ENCODE peak calls at places on chromosomes 3 and 15, in six cellular contexts. One of them, this sample, is unnamed. For H3K27me3, the result is how much of the 10 kb centered on the place peaks cover.

GRCh38 chr3:144840866-144841265 is 869.2 kb downstream of the DIPK2A start:
- DNase-seq in tibial artery: no peak
- DNase-seq in tibial nerve: no peak
- DNase-seq in body of pancreas: no peak
- DNase-seq in BJ: no peak
- DNase-seq in stomach: no peak
- DNase-seq in this sample: no peak

GRCh38 chr3:51958603-51959521 is 3.7 kb downstream of the GPR62 start:
- DNase-seq in tibial artery: no peak
- DNase-seq in tibial nerve: no peak
- DNase-seq in body of pancreas: no peak
- DNase-seq in BJ: no peak
- DNase-seq in stomach: no peak
- DNase-seq in this sample: no peak

GRCh38 chr3:124981472-124981871 is 46.9 kb upstream of the MUC13 start:
- DNase-seq in tibial artery: no peak
- DNase-seq in tibial nerve: no peak
- DNase-seq in body of pancreas: no peak
- DNase-seq in BJ: no peak
- DNase-seq in stomach: no peak
- DNase-seq in this sample: no peak

GRCh38 chr3:167350245-167350862 is 29.7 kb downstream of the ZBBX start:
- DNase-seq in tibial artery: no peak
- DNase-seq in tibial nerve: no peak
- DNase-seq in body of pancreas: no peak
- DNase-seq in BJ: no peak
- DNase-seq in stomach: no peak
- DNase-seq in this sample: no peak

GRCh38 chr3:196837819-196838420 is 29.8 kb upstream of the SENP5 start:
- DNase-seq in tibial artery: peak
- DNase-seq in tibial nerve: peak
- DNase-seq in body of pancreas: peak
- DNase-seq in BJ: no peak
- DNase-seq in stomach: peak
- DNase-seq in this sample: peak

GRCh38 chr3:88180398-88180999 is 30.7 kb downstream of the C3orf38 start:
- DNase-seq in tibial artery: no peak
- DNase-seq in tibial nerve: peak
- DNase-seq in body of pancreas: no peak
- DNase-seq in BJ: peak
- DNase-seq in stomach: no peak
- DNase-seq in this sample: no peak

GRCh38 chr3:177282028-177282655 is 84.9 kb upstream of the TBL1XR1 start:
- DNase-seq in tibial artery: no peak
- DNase-seq in tibial nerve: no peak
- DNase-seq in body of pancreas: no peak
- DNase-seq in BJ: no peak
- DNase-seq in stomach: no peak
- DNase-seq in this sample: no peak

GRCh38 chr3:72907131-72907697 is 19.4 kb downstream of the GXYLT2 start:
- DNase-seq in tibial artery: no peak
- DNase-seq in tibial nerve: peak
- DNase-seq in body of pancreas: no peak
- DNase-seq in BJ: peak
- DNase-seq in stomach: no peak
- DNase-seq in this sample: peak

GRCh38 chr3:119608591-119608990 is 10.9 kb downstream of the PLA1A start:
- DNase-seq in tibial artery: no peak
- DNase-seq in tibial nerve: no peak
- DNase-seq in body of pancreas: no peak
- DNase-seq in BJ: no peak
- DNase-seq in stomach: no peak
- DNase-seq in this sample: no peak

GRCh38 chr3:71949403-71949802 is 164.5 kb upstream of the PROK2 start:
- DNase-seq in tibial artery: no peak
- DNase-seq in tibial nerve: no peak
- DNase-seq in body of pancreas: no peak
- DNase-seq in BJ: no peak
- DNase-seq in stomach: no peak
- DNase-seq in this sample: no peak

GRCh38 chr15:98647774-98648653 is at the start of gene IGF1R:
- DNase-seq in tibial artery: peak
- DNase-seq in tibial nerve: peak
- DNase-seq in body of pancreas: peak
- DNase-seq in BJ: no peak
- DNase-seq in stomach: peak
- DNase-seq in this sample: peak

GRCh38 chr3:59710556-59710953 is 660.7 kb upstream of the CFAP20DC start:
- DNase-seq in tibial artery: no peak
- DNase-seq in tibial nerve: no peak
- DNase-seq in body of pancreas: no peak
- DNase-seq in BJ: no peak
- DNase-seq in stomach: no peak
- DNase-seq in this sample: no peak

GRCh38 chr3:168847293-168847883 is 751.7 kb upstream of the GOLIM4 start:
- DNase-seq in tibial artery: no peak
- DNase-seq in tibial nerve: no peak
- DNase-seq in body of pancreas: no peak
- DNase-seq in BJ: no peak
- DNase-seq in stomach: no peak
- DNase-seq in this sample: no peak

GRCh38 chr3:164779816-164780215 is 298.5 kb downstream of the SI start:
- DNase-seq in tibial artery: no peak
- DNase-seq in tibial nerve: no peak
- DNase-seq in body of pancreas: no peak
- DNase-seq in BJ: no peak
- DNase-seq in stomach: no peak
- DNase-seq in this sample: no peak

GRCh38 chr15:71272932-71273331 is 157.7 kb downstream of the THSD4 start:
- DNase-seq in tibial artery: no peak
- DNase-seq in tibial nerve: no peak
- DNase-seq in body of pancreas: no peak
- DNase-seq in BJ: no peak
- DNase-seq in stomach: no peak
- DNase-seq in this sample: no peak

GRCh38 chr3:175672119-175672689 is 813.1 kb downstream of the NAALADL2 start:
- DNase-seq in tibial artery: no peak
- DNase-seq in tibial nerve: no peak
- DNase-seq in body of pancreas: no peak
- DNase-seq in BJ: no peak
- DNase-seq in stomach: no peak
- DNase-seq in this sample: no peak

GRCh38 chr3:28171962-28172361 is 69.5 kb upstream of the CMC1 start:
- DNase-seq in tibial artery: no peak
- DNase-seq in tibial nerve: no peak
- DNase-seq in body of pancreas: no peak
- DNase-seq in BJ: no peak
- DNase-seq in stomach: no peak
- DNase-seq in this sample: no peak

GRCh38 chr3:127406309-127407025 is 118.6 kb upstream of the PRR20G start:
- DNase-seq in tibial artery: peak
- DNase-seq in tibial nerve: no peak
- DNase-seq in body of pancreas: no peak
- DNase-seq in BJ: no peak
- DNase-seq in stomach: peak
- DNase-seq in this sample: peak

GRCh38 chr3:136960838-136961836 is 3.4 kb downstream of the IL20RB start:
- DNase-seq in tibial artery: no peak
- DNase-seq in tibial nerve: no peak
- DNase-seq in body of pancreas: no peak
- DNase-seq in BJ: no peak
- DNase-seq in stomach: no peak
- DNase-seq in this sample: no peak

GRCh38 chr3:69763458-69763857 is 24.2 kb downstream of the MITF start:
- DNase-seq in tibial artery: no peak
- DNase-seq in tibial nerve: no peak
- DNase-seq in body of pancreas: no peak
- DNase-seq in BJ: no peak
- DNase-seq in stomach: no peak
- DNase-seq in this sample: peak

GRCh38 chr3:128950223-128950938 is 43.5 kb downstream of the CFAP92 start:
- DNase-seq in tibial artery: no peak
- DNase-seq in tibial nerve: no peak
- DNase-seq in body of pancreas: no peak
- DNase-seq in BJ: no peak
- DNase-seq in stomach: no peak
- DNase-seq in this sample: no peak

GRCh38 chr3:128112406-128112968 is 11.1 kb downstream of the RUVBL1 start:
- DNase-seq in tibial artery: no peak
- DNase-seq in tibial nerve: no peak
- DNase-seq in body of pancreas: no peak
- DNase-seq in BJ: peak
- DNase-seq in stomach: no peak
- DNase-seq in this sample: no peak

GRCh38 chr3:118128886-118129285 is 905.8 kb downstream of the IGSF11 start:
- DNase-seq in tibial artery: no peak
- DNase-seq in tibial nerve: no peak
- DNase-seq in body of pancreas: no peak
- DNase-seq in BJ: no peak
- DNase-seq in stomach: no peak
- DNase-seq in this sample: no peak

DNA sequence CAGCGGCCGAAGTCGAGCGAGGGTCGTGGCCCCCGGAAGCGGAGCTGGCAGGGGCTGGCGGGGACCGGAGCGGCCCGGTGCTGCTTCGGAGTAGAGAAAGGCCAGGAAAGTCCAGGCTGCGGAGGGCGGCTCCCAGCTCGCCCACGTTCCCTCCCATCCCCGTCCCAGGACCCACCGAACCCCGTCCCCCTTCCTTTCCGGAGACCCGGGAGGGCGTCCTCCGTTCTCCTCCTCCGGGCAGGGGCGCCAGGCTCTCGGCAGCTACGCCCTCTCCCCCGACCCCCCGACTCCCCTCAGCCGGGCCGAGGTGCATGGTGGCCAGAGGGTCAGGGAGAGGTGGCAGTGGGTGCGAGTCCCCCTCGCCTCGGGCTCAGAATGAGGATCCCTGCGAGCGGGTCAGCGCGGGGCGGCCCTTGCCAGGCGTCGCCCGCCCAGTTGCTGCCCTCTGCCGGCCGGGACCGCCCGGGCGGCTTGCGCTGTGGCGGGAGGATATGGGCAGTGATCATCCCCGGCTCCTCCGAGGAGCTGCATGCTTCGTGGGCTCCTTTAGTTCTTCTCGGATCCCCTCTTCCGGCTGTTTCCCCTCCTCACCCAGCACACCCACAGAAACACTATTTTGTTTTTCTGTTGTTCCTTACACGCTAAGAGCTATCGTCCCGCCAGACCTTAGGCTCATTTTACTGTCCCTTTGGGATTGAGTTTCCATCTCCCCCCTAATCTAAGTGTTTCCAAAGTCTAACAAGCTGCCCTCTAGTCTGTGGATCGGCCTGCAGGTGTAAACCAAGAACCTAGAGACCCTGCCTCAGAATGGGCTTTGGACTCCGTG is 744 bp upstream of the ALDH1A2 start:
- DNase-seq in tibial artery: peak
- DNase-seq in tibial nerve: peak
- DNase-seq in body of pancreas: peak
- DNase-seq in BJ: no peak
- DNase-seq in stomach: peak
- DNase-seq in this sample: peak
- H3K27me3 ChIP-seq in tibial artery: under half
- H3K27me3 ChIP-seq in tibial nerve: under half
- H3K27me3 ChIP-seq in body of pancreas: under half
- H3K27me3 ChIP-seq in BJ: under half
- H3K27me3 ChIP-seq in stomach: half or more
- H3K27me3 ChIP-seq in this sample: half or more

DNA sequence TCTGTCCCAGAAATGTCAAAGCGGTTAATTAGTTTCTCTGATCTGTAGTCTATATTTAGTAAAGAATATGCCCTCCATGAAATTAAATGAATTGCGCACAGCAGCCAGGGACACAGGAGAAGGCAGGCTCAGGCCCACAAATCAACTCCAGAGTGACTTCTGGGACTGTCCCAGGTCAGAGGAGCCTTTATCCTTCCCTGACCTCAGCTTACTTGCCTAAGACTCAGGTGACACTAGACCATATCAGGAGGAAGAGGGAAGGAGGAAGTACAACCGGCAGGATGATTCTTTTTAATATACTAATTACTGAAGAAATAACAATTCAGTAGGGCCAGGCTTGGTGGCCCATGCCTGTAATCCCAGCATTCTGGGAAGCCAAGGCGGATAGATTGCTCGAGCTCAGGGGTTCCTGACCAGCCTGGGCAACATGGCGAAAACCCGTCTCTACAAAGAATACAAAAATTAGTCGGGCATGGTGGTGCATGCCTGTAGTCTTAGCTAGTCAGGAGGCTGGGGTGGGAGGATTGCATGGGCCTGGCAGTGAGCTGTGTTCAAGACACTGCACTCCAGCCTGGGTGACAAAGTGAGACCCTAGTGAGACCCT is 1.8 kb upstream of the GPR15 start:
- DNase-seq in tibial artery: no peak
- DNase-seq in tibial nerve: no peak
- DNase-seq in body of pancreas: no peak
- DNase-seq in BJ: no peak
- DNase-seq in stomach: no peak
- DNase-seq in this sample: no peak
- H3K27me3 ChIP-seq in tibial artery: under half
- H3K27me3 ChIP-seq in tibial nerve: under half
- H3K27me3 ChIP-seq in body of pancreas: under half
- H3K27me3 ChIP-seq in BJ: under half
- H3K27me3 ChIP-seq in stomach: under half
- H3K27me3 ChIP-seq in this sample: under half

DNA sequence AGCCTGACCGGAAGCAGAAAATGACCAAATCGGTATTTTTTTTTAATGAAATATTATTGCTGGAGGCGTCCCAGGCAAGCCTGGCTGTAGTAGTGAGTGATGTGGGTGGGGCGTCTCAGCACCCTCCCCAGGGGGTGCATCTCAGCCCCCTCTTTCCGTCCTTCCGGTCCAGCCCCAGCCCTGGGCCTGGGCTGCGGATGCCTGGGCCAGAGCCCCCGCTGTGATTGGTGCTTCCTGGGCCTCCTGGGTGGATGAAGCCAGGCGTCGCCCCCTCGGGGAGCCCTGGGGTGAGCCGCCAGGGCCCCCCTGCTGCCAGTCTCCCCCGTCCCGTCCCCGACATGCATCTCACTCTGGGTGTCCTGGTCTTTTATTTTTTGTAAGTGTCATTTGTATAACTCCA is 59.0 kb upstream of the GOLGA8A start:
- DNase-seq in tibial artery: peak
- DNase-seq in tibial nerve: no peak
- DNase-seq in body of pancreas: no peak
- DNase-seq in BJ: no peak
- DNase-seq in stomach: no peak
- DNase-seq in this sample: no peak
- H3K27me3 ChIP-seq in tibial artery: half or more
- H3K27me3 ChIP-seq in tibial nerve: under half
- H3K27me3 ChIP-seq in body of pancreas: under half
- H3K27me3 ChIP-seq in BJ: under half
- H3K27me3 ChIP-seq in stomach: half or more
- H3K27me3 ChIP-seq in this sample: under half

DNA sequence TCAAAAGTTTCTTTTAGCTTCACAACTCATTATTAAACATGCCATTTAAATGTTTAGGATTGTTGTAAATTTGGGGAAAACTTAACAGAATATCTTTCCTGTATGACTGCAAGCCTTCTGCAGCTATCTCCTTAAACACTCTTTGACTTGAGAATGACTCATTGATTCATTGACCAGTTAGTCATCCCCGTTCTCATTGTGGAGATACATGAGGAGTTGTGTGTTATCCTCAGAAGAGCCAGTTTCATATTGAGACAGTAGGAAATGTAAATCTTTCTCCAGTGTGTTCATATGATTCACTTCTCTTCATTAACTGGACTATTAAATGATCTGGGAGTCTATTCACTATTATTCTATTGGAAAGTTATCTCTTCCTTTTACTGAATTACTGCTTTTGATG is 83.0 kb downstream of the CRYGS start:
- DNase-seq in tibial artery: no peak
- DNase-seq in tibial nerve: no peak
- DNase-seq in body of pancreas: no peak
- DNase-seq in BJ: peak
- DNase-seq in stomach: no peak
- DNase-seq in this sample: no peak
- H3K27me3 ChIP-seq in tibial artery: under half
- H3K27me3 ChIP-seq in tibial nerve: under half
- H3K27me3 ChIP-seq in body of pancreas: under half
- H3K27me3 ChIP-seq in BJ: under half
- H3K27me3 ChIP-seq in stomach: under half
- H3K27me3 ChIP-seq in this sample: under half

This sample was measured in sigmoid colon.